ENCODE peak calls at places on chromosomes 5 and 9, in eight cellular contexts. E, Z, F, W, D, A, M and S are unnamed samples.

GRCh38 chr5:40962207-40962955 is 53.1 kb downstream of the C7 start:
- DNase-seq in E (no peak), Z (no peak), F (no peak), A (no peak), M (no peak), D (no peak), W (no peak), S (no peak)

GRCh38 chr5:8520922-8521321 is 652.0 kb downstream of the MTRR start:
- DNase-seq in E (no peak), F (no peak), D (no peak), Z (no peak), W (no peak), M (no peak), A (no peak), S (no peak)

GRCh38 chr5:76590027-76590426 is 33.2 kb downstream of the F2RL2 start:
- DNase-seq in M (no peak), E (no peak), A (peak), D (no peak), Z (no peak), F (no peak), W (no peak), S (no peak)

GRCh38 chr9:17137576-17137975 is 2.7 kb downstream of the CNTLN start:
- DNase-seq in W (no peak), M (no peak), E (no peak), D (no peak), A (no peak), Z (no peak), F (peak), S (no peak)

GRCh38 chr9:133572821-133573361 is 36.3 kb downstream of the FAM163B start:
- DNase-seq in D (no peak), Z (peak), A (no peak), E (peak), M (no peak), F (no peak), W (no peak), S (peak)

GRCh38 chr5:151602806-151603205 is 11.7 kb upstream of the FAT2 start:
- DNase-seq in E (no peak), A (no peak), Z (no peak), D (no peak), W (no peak), M (no peak), F (peak), S (no peak)

GRCh38 chr5:56026863-56027300 is 32.1 kb upstream of the IL6ST start:
- DNase-seq in M (no peak), D (no peak), E (no peak), W (no peak), A (peak), F (peak), Z (no peak), S (no peak)

GRCh38 chr5:61441742-61442141 is 109.7 kb downstream of the ZSWIM6 start:
- DNase-seq in E (no peak), M (no peak), F (no peak), A (no peak), W (no peak), Z (no peak), D (no peak), S (no peak)

GRCh38 chr5:3600106-3600997 is 4.7 kb downstream of the IRX1 start:
- DNase-seq in W (no peak), F (no peak), Z (no peak), A (no peak), E (no peak), M (peak), D (no peak), S (no peak)

GRCh38 chr5:143657814-143658395 is 154.1 kb upstream of the HMHB1 start:
- DNase-seq in D (no peak), E (peak), M (no peak), Z (no peak), W (peak), F (no peak), A (no peak), S (peak)

GRCh38 chr9:34272146-34272545 is 56.9 kb downstream of the KIF24 start:
- DNase-seq in Z (no peak), D (no peak), E (no peak), F (no peak), A (no peak), W (no peak), M (no peak), S (no peak)

GRCh38 chr9:108386859-108387384 is 468.9 kb downstream of the ACTL7B start:
- DNase-seq in A (no peak), W (no peak), M (no peak), Z (no peak), E (no peak), F (peak), D (peak), S (no peak)

GRCh38 chr9:127535834-127536233 is 76.2 kb upstream of the STXBP1 start:
- DNase-seq in F (peak), A (no peak), W (no peak), M (no peak), Z (no peak), D (no peak), E (no peak), S (no peak)

GRCh38 chr5:32083981-32084430 is 90.1 kb downstream of the GOLPH3 start:
- DNase-seq in W (no peak), D (no peak), E (no peak), A (no peak), M (no peak), Z (no peak), F (no peak), S (no peak)

GRCh38 chr5:61599370-61600140 is 267.5 kb downstream of the ZSWIM6 start:
- DNase-seq in Z (no peak), W (peak), A (no peak), F (peak), D (no peak), M (no peak), E (no peak), S (no peak)

GRCh38 chr9:121698627-121699270 is 47.3 kb downstream of the DAB2IP start:
- DNase-seq in D (no peak), M (peak), Z (no peak), E (peak), F (no peak), A (no peak), W (peak), S (peak)

GRCh38 chr5:25863811-25864210 is 1174.6 kb downstream of the CDH9 start:
- DNase-seq in F (no peak), E (no peak), W (no peak), A (no peak), Z (no peak), M (no peak), D (no peak), S (no peak)

GRCh38 chr9:119179701-119180100 is 189.5 kb downstream of the BRINP1 start:
- DNase-seq in A (no peak), D (no peak), E (no peak), Z (no peak), F (no peak), W (no peak), M (peak), S (no peak)

GRCh38 chr5:10801931-10802674 is 41.1 kb upstream of the DAP start:
- DNase-seq in D (no peak), A (no peak), W (no peak), Z (no peak), M (peak), E (no peak), F (no peak), S (no peak)

GRCh38 chr9:81874926-81875325 is 53.3 kb upstream of the SPATA31D4 start:
- DNase-seq in D (peak), F (peak), Z (no peak), M (no peak), A (no peak), W (no peak), E (no peak), S (no peak)

GRCh38 chr9:126371007-126371870 is 44.6 kb downstream of the MVB12B start:
- DNase-seq in A (no peak), W (no peak), E (no peak), D (no peak), M (peak), F (no peak), Z (no peak), S (no peak)

GRCh38 chr5:174895360-174895759 is 171.0 kb downstream of the MSX2 start:
- DNase-seq in D (no peak), F (no peak), M (peak), W (no peak), E (no peak), A (no peak), Z (no peak), S (no peak)

GRCh38 chr9:134968011-134968822 is 50.5 kb upstream of the FCN1 start:
- DNase-seq in F (peak), Z (peak), E (no peak), W (no peak), A (no peak), D (no peak), M (peak), S (peak)

GRCh38 chr9:98097836-98098235 is 21.2 kb downstream of the TRIM14 start:
- DNase-seq in M (peak), Z (no peak), E (peak), D (no peak), A (no peak), W (no peak), F (no peak), S (no peak)

GRCh38 chr9:125049212-125049611 is 94.1 kb downstream of the SCAI start:
- DNase-seq in M (no peak), W (no peak), D (no peak), F (peak), Z (no peak), A (no peak), E (no peak), S (no peak)

GRCh38 chr9:70112981-70113380 is 69.3 kb downstream of the MAMDC2 start:
- DNase-seq in D (no peak), W (no peak), E (no peak), A (no peak), M (no peak), F (no peak), Z (no peak), S (no peak)

GRCh38 chr9:98905015-98905414 is 38.7 kb upstream of the COL15A1 start:
- DNase-seq in Z (no peak), E (no peak), M (no peak), D (no peak), W (no peak), A (no peak), F (no peak), S (no peak)

GRCh38 chr5:93163010-93163663 is 417.9 kb downstream of the NR2F1-AS1 start:
- DNase-seq in A (no peak), M (no peak), D (peak), Z (no peak), F (peak), E (no peak), W (no peak), S (no peak)

GRCh38 chr5:93789173-93790070 is 48.0 kb upstream of the POU5F2 start:
- DNase-seq in A (no peak), M (no peak), W (no peak), F (peak), D (peak), Z (no peak), E (no peak), S (no peak)

GRCh38 chr5:102903074-102903871 is 148.2 kb downstream of the PAM start:
- DNase-seq in D (peak), W (no peak), Z (no peak), F (peak), M (no peak), E (no peak), A (no peak), S (no peak)

GRCh38 chr5:36734422-36734821 is 128.0 kb downstream of the SLC1A3 start:
- DNase-seq in E (no peak), Z (no peak), D (no peak), A (no peak), W (no peak), F (peak), M (no peak), S (no peak)

GRCh38 chr9:77985996-77986395 is 45.6 kb downstream of the GNAQ start:
- DNase-seq in F (no peak), A (no peak), M (no peak), E (no peak), Z (no peak), D (no peak), W (no peak), S (no peak)

GRCh38 chr9:127603226-127603625 is 8.9 kb upstream of the STXBP1 start:
- DNase-seq in D (no peak), E (no peak), A (no peak), M (no peak), Z (no peak), W (no peak), F (no peak), S (no peak)

GRCh38 chr5:128100860-128101557 is 17.4 kb downstream of the SLC12A2 start:
- DNase-seq in F (no peak), E (no peak), D (no peak), M (no peak), W (no peak), Z (no peak), A (no peak), S (no peak)

GRCh38 chr5:119290161-119290569 is 65.7 kb upstream of the TNFAIP8 start:
- DNase-seq in A (no peak), F (no peak), Z (no peak), W (no peak), D (no peak), M (no peak), E (no peak), S (no peak)

GRCh38 chr9:23842531-23843129 is 16.6 kb upstream of the ELAVL2 start:
- DNase-seq in D (no peak), Z (no peak), E (no peak), F (no peak), W (no peak), M (no peak), A (no peak), S (no peak)

GRCh38 chr5:173604141-173604540 is 12.3 kb downstream of the BOD1 start:
- DNase-seq in M (no peak), D (no peak), Z (no peak), A (no peak), F (no peak), E (no peak), W (no peak), S (no peak)